ENCODE peak calls at places on chromosome 16, in seven cellular contexts. K, Z, W, A, F, X and R are unnamed samples.

GRCh38 chr16:68400083-68400923 is 48.0 kb downstream of the SMPD3 start:
- DNase-seq in K (no peak), Z (no peak), W (no peak), A (no peak), F (no peak), X (no peak), R (no peak)

GRCh38 chr16:70700101-70701020 is 14.5 kb upstream of the MTSS2 start:
- DNase-seq in K (no peak), Z (peak), W (no peak), A (peak), F (no peak), X (no peak), R (no peak)

GRCh38 chr16:78791011-78791410 is 691.6 kb downstream of the WWOX start:
- DNase-seq in K (no peak), Z (no peak), W (no peak), A (no peak), F (no peak), X (no peak), R (no peak)

GRCh38 chr16:57667526-57668258 is 414 bp upstream of the ADGRG3 start:
- DNase-seq in K (no peak), Z (no peak), W (no peak), A (peak), F (no peak), X (no peak), R (no peak)

GRCh38 chr16:27511657-27512056 is 38.1 kb downstream of the GTF3C1 start:
- DNase-seq in K (no peak), Z (no peak), W (no peak), A (no peak), F (no peak), X (no peak), R (no peak)

GRCh38 chr16:27718136-27718766 is 168.3 kb downstream of the KATNIP start:
- DNase-seq in K (no peak), Z (no peak), W (no peak), A (no peak), F (peak), X (no peak), R (no peak)

GRCh38 chr16:57480127-57480753 is 6.1 kb downstream of the DOK4 start:
- DNase-seq in K (no peak), Z (no peak), W (no peak), A (peak), F (peak), X (no peak), R (no peak)

GRCh38 chr16:89201467-89202377 is 1.4 kb upstream of the SLC22A31 start:
- DNase-seq in K (peak), Z (no peak), W (peak), A (no peak), F (peak), X (peak), R (no peak)

GRCh38 chr16:82699711-82700495 is 73.1 kb downstream of the CDH13 start:
- DNase-seq in K (no peak), Z (no peak), W (no peak), A (peak), F (no peak), X (no peak), R (no peak)

GRCh38 chr16:49061315-49061714 is 220.3 kb downstream of the CBLN1 start:
- DNase-seq in K (no peak), Z (no peak), W (no peak), A (no peak), F (no peak), X (no peak), R (no peak)

GRCh38 chr16:85819711-85820110 is 20.2 kb downstream of the COX4I1 start:
- DNase-seq in K (no peak), Z (no peak), W (no peak), A (no peak), F (peak), X (no peak), R (no peak)

GRCh38 chr16:81174644-81175324 is 63.7 kb upstream of the BCO1 start:
- DNase-seq in K (no peak), Z (no peak), W (no peak), A (no peak), F (no peak), X (no peak), R (no peak)

GRCh38 chr16:8962393-8963009 is 1.2 kb downstream of the USP7 start:
- DNase-seq in K (peak), Z (no peak), W (no peak), A (no peak), F (peak), X (peak), R (peak)

GRCh38 chr16:87416826-87417471 is 24.8 kb downstream of the MAP1LC3B start:
- DNase-seq in K (no peak), Z (no peak), W (no peak), A (no peak), F (no peak), X (peak), R (no peak)

GRCh38 chr16:23107878-23108277 is 41.4 kb downstream of the USP31 start:
- DNase-seq in K (no peak), Z (no peak), W (no peak), A (no peak), F (no peak), X (no peak), R (no peak)

GRCh38 chr16:10964891-10965326 is 20.5 kb downstream of the CLEC16A start:
- DNase-seq in K (peak), Z (no peak), W (no peak), A (no peak), F (no peak), X (peak), R (no peak)

GRCh38 chr16:24073321-24073720 is 182.8 kb upstream of the CACNG3 start:
- DNase-seq in K (no peak), Z (no peak), W (no peak), A (no peak), F (no peak), X (no peak), R (no peak)

GRCh38 chr16:55568151-55568693 is 1.7 kb downstream of the CAPNS2 start:
- DNase-seq in K (no peak), Z (no peak), W (no peak), A (no peak), F (no peak), X (no peak), R (no peak)

GRCh38 chr16:974001-974601 is 3.3 kb upstream of the LMF1 start:
- DNase-seq in K (no peak), Z (no peak), W (no peak), A (no peak), F (no peak), X (no peak), R (no peak)

GRCh38 chr16:57264381-57264780 is 19.3 kb downstream of the ARL2BP start:
- DNase-seq in K (no peak), Z (no peak), W (no peak), A (no peak), F (peak), X (no peak), R (no peak)

GRCh38 chr16:29900888-29901606 is 759 bp downstream of the ASPHD1 start:
- DNase-seq in K (no peak), Z (no peak), W (no peak), A (no peak), F (no peak), X (no peak), R (no peak)

GRCh38 chr16:18800674-18801196 is 614 bp downstream of the ARL6IP1 start:
- DNase-seq in K (no peak), Z (no peak), W (peak), A (no peak), F (no peak), X (no peak), R (no peak)

GRCh38 chr16:55047331-55047730 is 116.7 kb downstream of the IRX5 start:
- DNase-seq in K (no peak), Z (no peak), W (no peak), A (peak), F (no peak), X (no peak), R (no peak)

GRCh38 chr16:4800290-4801041 is 2.0 kb downstream of the ROGDI start:
- DNase-seq in K (no peak), Z (peak), W (no peak), A (no peak), F (peak), X (no peak), R (no peak)

GRCh38 chr16:72099377-72099818 is 5.8 kb downstream of the DHX38 start:
- DNase-seq in K (peak), Z (no peak), W (peak), A (no peak), F (no peak), X (peak), R (peak)

GRCh38 chr16:80580109-80580832 is 39.5 kb downstream of the DYNLRB2 start:
- DNase-seq in K (peak), Z (no peak), W (no peak), A (no peak), F (no peak), X (peak), R (peak)

GRCh38 chr16:66028505-66029216 is 337.8 kb upstream of the CDH5 start:
- DNase-seq in K (no peak), Z (no peak), W (no peak), A (no peak), F (no peak), X (no peak), R (no peak)